ENCODE peak calls at places on chromosomes 1 and 21, in seven cellular contexts. E, C, R, P, X, U and I are unnamed samples.

GRCh38 chr21:41399401-41399800 is 26.6 kb upstream of the MX1 start:
- DNase-seq in E (no peak), C (no peak), R (no peak), P (no peak), X (no peak), U (no peak), I (no peak)

GRCh38 chr21:36494557-36494956 is 14.6 kb upstream of the CLDN14 start:
- DNase-seq in E (no peak), C (no peak), R (no peak), P (no peak), X (no peak), U (no peak), I (no peak)

GRCh38 chr1:228162286-228163003 is 3.2 kb upstream of the IBA57 start:
- DNase-seq in E (peak; percentile 86), C (no peak), R (peak; percentile 37), P (no peak), X (peak; percentile 16), U (peak; percentile 67), I (peak; percentile 67)

GRCh38 chr1:45979778-45980176 is 152.7 kb downstream of the PIK3R3 start:
- DNase-seq in E (no peak), C (no peak), R (no peak), P (no peak), X (no peak), U (no peak), I (no peak)

GRCh38 chr1:97047412-97047793 is 325.8 kb downstream of the PTBP2 start:
- DNase-seq in E (no peak), C (no peak), R (no peak), P (no peak), X (no peak), U (no peak), I (no peak)

GRCh38 chr21:37914211-37914900 is 1.9 kb downstream of the KCNJ6 start:
- DNase-seq in E (no peak), C (no peak), R (no peak), P (no peak), X (peak; percentile 10), U (no peak), I (no peak)

GRCh38 chr21:38631171-38631570 is 132.9 kb upstream of the ERG start:
- DNase-seq in E (no peak), C (no peak), R (no peak), P (no peak), X (peak; percentile 94), U (no peak), I (no peak)

GRCh38 chr1:109864063-109864822 is 46.4 kb upstream of the CSF1 start:
- DNase-seq in E (no peak), C (no peak), R (no peak), P (no peak), X (peak; percentile 61), U (no peak), I (no peak)

GRCh38 chr1:85220756-85221166 is 19.9 kb upstream of the SYDE2 start:
- DNase-seq in E (no peak), C (no peak), R (no peak), P (no peak), X (peak; percentile 23), U (no peak), I (no peak)

GRCh38 chr21:45898028-45898350 is 83.6 kb upstream of the COL6A1 start:
- DNase-seq in E (no peak), C (no peak), R (no peak), P (no peak), X (no peak), U (peak; percentile 35), I (peak; percentile 57)

GRCh38 chr1:210711825-210712224 is 383.1 kb downstream of the HHAT start:
- DNase-seq in E (no peak), C (no peak), R (no peak), P (no peak), X (no peak), U (no peak), I (no peak)

GRCh38 chr1:84884671-84885389 is 8.2 kb downstream of the LPAR3 start:
- DNase-seq in E (no peak), C (no peak), R (no peak), P (no peak), X (no peak), U (no peak), I (no peak)

GRCh38 chr1:175792126-175792525 is 48.7 kb upstream of the TNR start:
- DNase-seq in E (no peak), C (no peak), R (no peak), P (no peak), X (no peak), U (no peak), I (no peak)

GRCh38 chr1:244969355-244970235 is 105.3 kb upstream of the HNRNPU start:
- DNase-seq in E (peak; percentile 95), C (peak; percentile 91), R (peak; percentile 72), P (no peak), X (peak; percentile 80), U (peak; percentile 91), I (peak; percentile 92)

GRCh38 chr1:99570486-99571089 is 75.3 kb upstream of the PALMD start:
- DNase-seq in E (no peak), C (no peak), R (no peak), P (no peak), X (peak; percentile 90), U (no peak), I (no peak)

GRCh38 chr21:32645261-32646182 is 33.3 kb upstream of the CFAP298 start:
- DNase-seq in E (no peak), C (no peak), R (no peak), P (no peak), X (no peak), U (no peak), I (no peak)

GRCh38 chr1:83845437-83846071 is 153.4 kb downstream of the TTLL7 start:
- DNase-seq in E (no peak), C (no peak), R (no peak), P (no peak), X (no peak), U (no peak), I (no peak)

GRCh38 chr1:201941420-201942128 is 4.8 kb downstream of the LMOD1 start:
- DNase-seq in E (no peak), C (no peak), R (no peak), P (no peak), X (no peak), U (peak; percentile 68), I (no peak)

GRCh38 chr1:164699815-164700491 is 141.0 kb downstream of the PBX1 start:
- DNase-seq in E (no peak), C (peak; percentile 92), R (no peak), P (no peak), X (no peak), U (peak; percentile 78), I (no peak)

GRCh38 chr1:33267468-33268205 is 11.3 kb downstream of the ZNF362 start:
- DNase-seq in E (no peak), C (no peak), R (no peak), P (no peak), X (no peak), U (no peak), I (no peak)

GRCh38 chr1:47227370-47228232 is 4.4 kb downstream of the TAL1 start:
- DNase-seq in E (no peak), C (no peak), R (no peak), P (no peak), X (no peak), U (no peak), I (no peak)

GRCh38 chr1:225923692-225924555 is at the start of gene PYCR2:
- DNase-seq in E (peak; percentile 97), C (peak; percentile 98), R (peak; percentile 96), P (peak; percentile 71), X (peak; percentile 88), U (peak; percentile 99), I (peak; percentile 94)
- TF ChIP-seq CTCF in E (no peak), C (no peak), R (no peak), P (no peak), X (no peak), U (no peak), I (no peak)

DNA sequence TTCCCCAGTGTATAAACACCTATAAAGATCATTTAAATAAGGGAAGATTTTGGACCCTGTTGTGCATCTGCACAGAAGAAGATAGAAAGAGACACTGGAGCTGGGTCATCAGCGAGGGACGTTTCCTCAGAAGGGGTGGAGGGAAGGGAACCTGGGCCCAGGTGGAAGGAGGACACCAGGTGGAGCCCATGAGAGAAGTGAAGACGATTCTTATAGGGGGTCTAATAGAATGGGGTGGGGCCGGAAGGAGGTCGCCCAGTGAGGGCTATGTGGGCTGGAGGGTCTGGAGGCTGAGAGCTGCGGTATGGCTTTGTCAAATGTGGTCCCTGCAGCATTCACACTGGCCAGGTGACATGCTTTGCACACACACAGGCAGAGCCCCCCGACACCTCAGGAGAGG is 13.7 kb downstream of the KIRREL1 start:
- DNase-seq in E (no peak), C (no peak), R (no peak), P (no peak), X (no peak), U (no peak), I (no peak)
- H3K27ac ChIP-seq in E (peak overlapping the region; percentile 87), C (peak overlapping the region; percentile 86), R (peak overlapping the region; percentile 91), P (peak overlapping the region; percentile 100), X (no peak overlapping the region), U (no peak overlapping the region), I (peak overlapping the region; percentile 94)

DNA sequence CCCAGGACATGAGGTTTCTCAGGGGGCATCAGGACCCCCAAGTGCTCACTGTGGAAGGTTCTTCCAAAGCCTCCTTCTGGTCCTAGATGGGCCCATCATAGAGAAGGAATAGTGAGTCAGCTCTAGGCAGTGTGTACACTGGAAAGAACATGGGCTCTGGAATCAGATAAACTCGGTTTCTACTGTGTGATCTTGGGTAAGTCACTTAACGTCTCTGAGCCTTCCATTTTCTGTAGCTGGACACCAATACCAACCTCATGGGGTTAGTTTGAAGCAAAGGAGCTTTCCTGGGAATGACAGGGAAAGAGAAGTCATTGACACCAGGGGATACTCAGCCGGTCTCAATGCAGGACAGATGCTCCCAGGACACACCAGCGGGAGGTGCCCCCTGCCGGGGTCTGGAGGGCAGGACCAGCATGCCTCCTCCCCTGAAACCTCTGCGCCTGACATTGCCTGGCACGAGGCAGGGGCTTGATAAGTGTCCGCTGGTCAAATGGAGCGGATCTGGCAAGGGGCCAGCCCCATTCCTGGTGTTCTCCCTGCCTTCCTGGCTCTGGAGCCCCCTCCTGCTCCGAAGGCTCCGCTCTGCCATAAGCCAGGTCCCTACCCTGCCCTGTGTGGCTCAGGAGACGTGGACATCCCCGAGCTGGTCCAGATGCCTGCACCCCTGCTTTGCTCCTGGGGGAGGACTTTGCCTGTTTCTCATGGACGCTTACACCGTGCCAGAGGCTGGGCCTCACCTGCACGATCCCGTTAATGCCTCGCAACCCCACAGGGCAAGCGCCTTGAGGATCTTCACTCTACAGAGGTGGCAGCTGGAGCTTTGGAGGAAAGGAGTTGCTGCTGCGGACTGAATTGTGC is 52.8 kb downstream of the EDN2 start:
- DNase-seq in E (no peak), C (no peak), R (peak; percentile 34), P (no peak), X (no peak), U (peak; percentile 54), I (no peak)
- TF ChIP-seq CTCF in E (no peak), C (no peak), R (no peak), P (no peak), X (no peak), U (no peak), I (no peak)

DNA sequence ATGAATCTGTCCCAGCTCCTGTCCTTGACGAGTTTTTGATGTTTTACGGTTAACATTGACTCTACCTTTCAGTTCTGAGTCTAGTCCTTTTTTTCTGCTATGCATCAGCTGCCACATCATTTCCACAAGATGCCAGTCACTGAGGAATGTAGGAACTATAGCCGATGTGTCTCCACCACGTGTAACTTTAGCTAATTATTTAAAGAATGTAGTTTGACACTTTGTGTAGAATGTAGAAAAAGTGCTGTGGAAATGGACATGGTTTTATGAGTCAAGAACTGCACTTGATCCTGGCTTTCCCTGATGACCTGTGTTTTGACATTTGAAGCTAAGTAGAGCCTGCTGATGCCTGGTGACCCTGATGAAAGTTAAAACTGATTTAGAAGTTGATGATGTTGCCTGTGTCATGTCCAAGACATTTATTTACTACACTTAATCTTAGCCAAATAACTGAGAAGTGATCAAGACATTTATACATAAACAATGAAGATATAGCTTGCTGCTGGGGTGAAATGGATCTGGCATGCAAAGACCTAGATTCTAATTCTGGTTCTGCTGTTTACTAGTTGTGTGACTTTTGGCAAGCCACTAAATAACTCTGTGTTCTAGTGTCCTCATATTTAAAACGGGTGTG is 4.4 kb upstream of the OSBPL9 start:
- DNase-seq in E (no peak), C (no peak), R (no peak), P (no peak), X (no peak), U (no peak), I (no peak)
- H3K27ac ChIP-seq in E (no peak overlapping the region), C (no peak overlapping the region), R (no peak overlapping the region), P (no peak overlapping the region), X (no peak overlapping the region), U (peak overlapping the region; percentile 97), I (no peak overlapping the region)